ENCODE peak calls at places on chromosomes 4 and X, in four cellular contexts. I is Karpas-422, D is NCI-H82, Z is HS-5. K is an unnamed sample.

GRCh38 chrX:20372533-20372932 is 105.8 kb upstream of the RPS6KA3 start:
- DNase-seq in I (no peak), D (no peak), Z (peak; percentile 41), K (no peak)

GRCh38 chr4:145808021-145808650 is 128.2 kb downstream of the C4orf51 start:
- DNase-seq in I (no peak), D (no peak), Z (peak; percentile 86), K (peak; percentile 96)

GRCh38 chr4:156775803-156776202 is 195.8 kb downstream of the PDGFC start:
- DNase-seq in I (no peak), D (no peak), Z (no peak), K (no peak)

GRCh38 chr4:17494833-17495232 is 17.1 kb downstream of the QDPR start:
- DNase-seq in I (no peak), D (no peak), Z (no peak), K (no peak)

GRCh38 chr4:138103597-138104461 is 138.3 kb downstream of the SLC7A11 start:
- DNase-seq in I (no peak), D (no peak), Z (no peak), K (no peak)

GRCh38 chrX:5708209-5708608 is 520.5 kb downstream of the NLGN4X start:
- DNase-seq in I (no peak), D (no peak), Z (no peak), K (no peak)

GRCh38 chr4:93834371-93835066 is 6.0 kb downstream of the ATOH1 start:
- DNase-seq in I (no peak), D (no peak), Z (no peak), K (no peak)

GRCh38 chr4:79255793-79256192 is 70.1 kb downstream of the NAA11 start:
- DNase-seq in I (no peak), D (peak; percentile 1), Z (no peak), K (no peak)

GRCh38 chr4:186105721-186106335 is 1.3 kb downstream of the FAM149A start:
- DNase-seq in I (no peak), D (no peak), Z (no peak), K (no peak)

GRCh38 chrX:119417842-119418241 is 18.7 kb downstream of the SLC25A43 start:
- DNase-seq in I (peak; percentile 48), D (peak; percentile 26), Z (no peak), K (no peak)

K was measured in HCT116.